ENCODE peak calls at places on chromosomes 16 and 17, in five cellular contexts. One of them, this sample, is unnamed.

GRCh38 chr16:67170168-67170947 is at the start of gene NOL3:
- DNase-seq in WTC11: peak; percentile 82
- DNase-seq in GM10248: peak; percentile 83
- DNase-seq in fibroblast of pulmonary artery: peak; percentile 86
- DNase-seq in stomach: peak; percentile 84
- DNase-seq in this sample: peak; percentile 86

GRCh38 chr16:84660973-84661372 is 12.7 kb downstream of the KLHL36 start:
- DNase-seq in WTC11: no peak
- DNase-seq in GM10248: no peak
- DNase-seq in fibroblast of pulmonary artery: peak; percentile 60
- DNase-seq in stomach: no peak
- DNase-seq in this sample: no peak

GRCh38 chr16:53091508-53092211 is 36.9 kb downstream of the CHD9 start:
- DNase-seq in WTC11: peak; percentile 57
- DNase-seq in GM10248: peak; percentile 62
- DNase-seq in fibroblast of pulmonary artery: peak; percentile 92
- DNase-seq in stomach: peak; percentile 27
- DNase-seq in this sample: peak; percentile 53

GRCh38 chr17:55416470-55417052 is 5.1 kb downstream of the MMD start:
- DNase-seq in WTC11: no peak
- DNase-seq in GM10248: no peak
- DNase-seq in fibroblast of pulmonary artery: peak; percentile 81
- DNase-seq in stomach: no peak
- DNase-seq in this sample: no peak

GRCh38 chr16:15477802-15478201 is 43.4 kb downstream of the BMERB1 start:
- DNase-seq in WTC11: no peak
- DNase-seq in GM10248: no peak
- DNase-seq in fibroblast of pulmonary artery: no peak
- DNase-seq in stomach: no peak
- DNase-seq in this sample: no peak

GRCh38 chr17:58184308-58184985 is 8.1 kb upstream of the EPX start:
- DNase-seq in WTC11: peak; percentile 40
- DNase-seq in GM10248: no peak
- DNase-seq in fibroblast of pulmonary artery: peak; percentile 55
- DNase-seq in stomach: no peak
- DNase-seq in this sample: no peak

GRCh38 chr16:89402962-89403361 is 87.4 kb downstream of the ANKRD11 start:
- DNase-seq in WTC11: no peak
- DNase-seq in GM10248: no peak
- DNase-seq in fibroblast of pulmonary artery: no peak
- DNase-seq in stomach: no peak
- DNase-seq in this sample: no peak

GRCh38 chr17:2337811-2338657 is 733 bp downstream of the SGSM2 start:
- DNase-seq in WTC11: peak; percentile 63
- DNase-seq in GM10248: peak; percentile 73
- DNase-seq in fibroblast of pulmonary artery: peak; percentile 54
- DNase-seq in stomach: peak; percentile 79
- DNase-seq in this sample: peak; percentile 82

GRCh38 chr17:58932956-58933355 is 173.7 kb downstream of the TRIM37 start:
- DNase-seq in WTC11: no peak
- DNase-seq in GM10248: no peak
- DNase-seq in fibroblast of pulmonary artery: no peak
- DNase-seq in stomach: no peak
- DNase-seq in this sample: no peak

GRCh38 chr17:63278731-63279442 is 167.2 kb downstream of the CYB561 start:
- DNase-seq in WTC11: no peak
- DNase-seq in GM10248: no peak
- DNase-seq in fibroblast of pulmonary artery: no peak
- DNase-seq in stomach: no peak
- DNase-seq in this sample: no peak

GRCh38 chr17:17987901-17988300 is 15.2 kb downstream of the DRC3 start:
- DNase-seq in WTC11: no peak
- DNase-seq in GM10248: no peak
- DNase-seq in fibroblast of pulmonary artery: no peak
- DNase-seq in stomach: no peak
- DNase-seq in this sample: no peak

GRCh38 chr16:50102046-50102756 is 36.4 kb downstream of the HEATR3 start:
- DNase-seq in WTC11: no peak
- DNase-seq in GM10248: peak; percentile 50
- DNase-seq in fibroblast of pulmonary artery: peak; percentile 21
- DNase-seq in stomach: no peak
- DNase-seq in this sample: peak; percentile 30

GRCh38 chr17:34570491-34570890 is 8.9 kb upstream of the TMEM132E start:
- DNase-seq in WTC11: no peak
- DNase-seq in GM10248: no peak
- DNase-seq in fibroblast of pulmonary artery: no peak
- DNase-seq in stomach: no peak
- DNase-seq in this sample: no peak

GRCh38 chr16:63530208-63530607 is 1494.0 kb upstream of the CDH8 start:
- DNase-seq in WTC11: no peak
- DNase-seq in GM10248: no peak
- DNase-seq in fibroblast of pulmonary artery: peak; percentile 27
- DNase-seq in stomach: no peak
- DNase-seq in this sample: no peak

GRCh38 chr16:73071131-73071940 is 23.4 kb upstream of the ZFHX3 start:
- DNase-seq in WTC11: peak; percentile 71
- DNase-seq in GM10248: no peak
- DNase-seq in fibroblast of pulmonary artery: peak; percentile 57
- DNase-seq in stomach: peak; percentile 59
- DNase-seq in this sample: no peak

GRCh38 chr16:61654962-61655361 is 381.3 kb downstream of the CDH8 start:
- DNase-seq in WTC11: no peak
- DNase-seq in GM10248: no peak
- DNase-seq in fibroblast of pulmonary artery: no peak
- DNase-seq in stomach: no peak
- DNase-seq in this sample: no peak

GRCh38 chr16:85114909-85115567 is 2.8 kb upstream of the CIBAR2 start:
- DNase-seq in WTC11: peak; percentile 99
- DNase-seq in GM10248: peak; percentile 93
- DNase-seq in fibroblast of pulmonary artery: peak; percentile 84
- DNase-seq in stomach: peak; percentile 91
- DNase-seq in this sample: peak; percentile 95

GRCh38 chr17:34390649-34391048 is 27.6 kb upstream of the CCL1 start:
- DNase-seq in WTC11: no peak
- DNase-seq in GM10248: no peak
- DNase-seq in fibroblast of pulmonary artery: no peak
- DNase-seq in stomach: no peak
- DNase-seq in this sample: no peak

GRCh38 chr16:57756424-57757325 is 21.1 kb downstream of the KATNB1 start:
- DNase-seq in WTC11: no peak
- DNase-seq in GM10248: no peak
- DNase-seq in fibroblast of pulmonary artery: no peak
- DNase-seq in stomach: no peak
- DNase-seq in this sample: no peak

GRCh38 chr16:27235055-27235937 is 32.0 kb downstream of the KDM8 start:
- DNase-seq in WTC11: peak; percentile 46
- DNase-seq in GM10248: peak; percentile 68
- DNase-seq in fibroblast of pulmonary artery: peak; percentile 97
- DNase-seq in stomach: peak; percentile 76
- DNase-seq in this sample: peak; percentile 67

GRCh38 chr16:6105115-6105514 is 1007.5 kb upstream of the EEF2KMT start:
- DNase-seq in WTC11: no peak
- DNase-seq in GM10248: no peak
- DNase-seq in fibroblast of pulmonary artery: no peak
- DNase-seq in stomach: no peak
- DNase-seq in this sample: no peak

GRCh38 chr16:68077866-68078725 is 7.1 kb upstream of the NFATC3 start:
- DNase-seq in WTC11: no peak
- DNase-seq in GM10248: no peak
- DNase-seq in fibroblast of pulmonary artery: no peak
- DNase-seq in stomach: no peak
- DNase-seq in this sample: no peak

GRCh38 chr16:84465154-84465553 is 39.3 kb downstream of the MEAK7 start:
- DNase-seq in WTC11: no peak
- DNase-seq in GM10248: no peak
- DNase-seq in fibroblast of pulmonary artery: no peak
- DNase-seq in stomach: peak; percentile 25
- DNase-seq in this sample: no peak

GRCh38 chr16:88940196-88941050 is 36.6 kb downstream of the CBFA2T3 start:
- DNase-seq in WTC11: peak; percentile 44
- DNase-seq in GM10248: peak; percentile 64
- DNase-seq in fibroblast of pulmonary artery: no peak
- DNase-seq in stomach: no peak
- DNase-seq in this sample: peak; percentile 79

GRCh38 chr17:39151680-39152058 is 232 bp upstream of the PLXDC1 start:
- DNase-seq in WTC11: peak; percentile 18
- DNase-seq in GM10248: no peak
- DNase-seq in fibroblast of pulmonary artery: no peak
- DNase-seq in stomach: no peak
- DNase-seq in this sample: no peak

GRCh38 chr16:70766176-70766575 is 34.8 kb downstream of the VAC14 start:
- DNase-seq in WTC11: no peak
- DNase-seq in GM10248: no peak
- DNase-seq in fibroblast of pulmonary artery: no peak
- DNase-seq in stomach: no peak
- DNase-seq in this sample: no peak

GRCh38 chr17:1796800-1797199 is 32.9 kb downstream of the SMYD4 start:
- DNase-seq in WTC11: no peak
- DNase-seq in GM10248: no peak
- DNase-seq in fibroblast of pulmonary artery: peak; percentile 34
- DNase-seq in stomach: no peak
- DNase-seq in this sample: no peak

GRCh38 chr16:12431547-12431946 is 372.1 kb downstream of the CPPED1 start:
- DNase-seq in WTC11: no peak
- DNase-seq in GM10248: no peak
- DNase-seq in fibroblast of pulmonary artery: no peak
- DNase-seq in stomach: no peak
- DNase-seq in this sample: no peak

GRCh38 chr17:18946536-18946935 is 5.4 kb upstream of the SLC5A10 start:
- DNase-seq in WTC11: no peak
- DNase-seq in GM10248: no peak
- DNase-seq in fibroblast of pulmonary artery: no peak
- DNase-seq in stomach: no peak
- DNase-seq in this sample: no peak

GRCh38 chr17:1045456-1045855 is 48.5 kb downstream of the TIMM22 start:
- DNase-seq in WTC11: no peak
- DNase-seq in GM10248: no peak
- DNase-seq in fibroblast of pulmonary artery: no peak
- DNase-seq in stomach: no peak
- DNase-seq in this sample: no peak

GRCh38 chr17:42563543-42563942 is 1.6 kb downstream of the COASY start:
- DNase-seq in WTC11: no peak
- DNase-seq in GM10248: no peak
- DNase-seq in fibroblast of pulmonary artery: no peak
- DNase-seq in stomach: peak; percentile 80
- DNase-seq in this sample: no peak

GRCh38 chr17:65155622-65156021 is 18.5 kb downstream of the RGS9 start:
- DNase-seq in WTC11: no peak
- DNase-seq in GM10248: peak; percentile 62
- DNase-seq in fibroblast of pulmonary artery: no peak
- DNase-seq in stomach: no peak
- DNase-seq in this sample: no peak

GRCh38 chr17:6712854-6713129 is 377 bp downstream of the SLC13A5 start:
- DNase-seq in WTC11: no peak
- DNase-seq in GM10248: no peak
- DNase-seq in fibroblast of pulmonary artery: no peak
- DNase-seq in stomach: no peak
- DNase-seq in this sample: no peak

GRCh38 chr17:74010903-74011302 is 192.6 kb upstream of the RPL38 start:
- DNase-seq in WTC11: no peak
- DNase-seq in GM10248: no peak
- DNase-seq in fibroblast of pulmonary artery: no peak
- DNase-seq in stomach: no peak
- DNase-seq in this sample: no peak
- TF ChIP-seq CTCF in WTC11: no peak
- TF ChIP-seq CTCF in GM10248: no peak
- TF ChIP-seq CTCF in fibroblast of pulmonary artery: no peak
- TF ChIP-seq CTCF in stomach: no peak
- TF ChIP-seq CTCF in this sample: no peak

GRCh38 chr17:7856840-7857723 is at the start of gene NAA38:
- DNase-seq in WTC11: peak; percentile 96
- DNase-seq in GM10248: peak; percentile 93
- DNase-seq in fibroblast of pulmonary artery: peak; percentile 100
- DNase-seq in stomach: peak; percentile 96
- DNase-seq in this sample: peak; percentile 95
- TF ChIP-seq CTCF in WTC11: no peak
- TF ChIP-seq CTCF in GM10248: peak; percentile 72
- TF ChIP-seq CTCF in fibroblast of pulmonary artery: peak; percentile 37
- TF ChIP-seq CTCF in stomach: no peak
- TF ChIP-seq CTCF in this sample: peak; percentile 60

GRCh38 chr16:13510425-13511151 is 409.4 kb upstream of the ERCC4 start:
- DNase-seq in WTC11: no peak
- DNase-seq in GM10248: no peak
- DNase-seq in fibroblast of pulmonary artery: no peak
- DNase-seq in stomach: no peak
- DNase-seq in this sample: no peak
- TF ChIP-seq CTCF in WTC11: peak; percentile 39
- TF ChIP-seq CTCF in GM10248: no peak
- TF ChIP-seq CTCF in fibroblast of pulmonary artery: no peak
- TF ChIP-seq CTCF in stomach: no peak
- TF ChIP-seq CTCF in this sample: no peak

GRCh38 chr16:19524866-19525723 is 1.4 kb downstream of the CCP110 start:
- DNase-seq in WTC11: no peak
- DNase-seq in GM10248: peak; percentile 13
- DNase-seq in fibroblast of pulmonary artery: no peak
- DNase-seq in stomach: no peak
- DNase-seq in this sample: peak; percentile 42

GRCh38 chr16:19522369-19523159 is 666 bp upstream of the GDE1 start:
- DNase-seq in WTC11: no peak
- DNase-seq in GM10248: no peak
- DNase-seq in fibroblast of pulmonary artery: no peak
- DNase-seq in stomach: no peak
- DNase-seq in this sample: no peak

GRCh38 chr16:19523184-19523558 is 571 bp upstream of the CCP110 start:
- DNase-seq in WTC11: no peak
- DNase-seq in GM10248: no peak
- DNase-seq in fibroblast of pulmonary artery: no peak
- DNase-seq in stomach: no peak
- DNase-seq in this sample: no peak

GRCh38 chr16:19524356-19524865 is 669 bp downstream of the CCP110 start:
- DNase-seq in WTC11: no peak
- DNase-seq in GM10248: peak; percentile 20
- DNase-seq in fibroblast of pulmonary artery: no peak
- DNase-seq in stomach: no peak
- DNase-seq in this sample: peak; percentile 38

DNA sequence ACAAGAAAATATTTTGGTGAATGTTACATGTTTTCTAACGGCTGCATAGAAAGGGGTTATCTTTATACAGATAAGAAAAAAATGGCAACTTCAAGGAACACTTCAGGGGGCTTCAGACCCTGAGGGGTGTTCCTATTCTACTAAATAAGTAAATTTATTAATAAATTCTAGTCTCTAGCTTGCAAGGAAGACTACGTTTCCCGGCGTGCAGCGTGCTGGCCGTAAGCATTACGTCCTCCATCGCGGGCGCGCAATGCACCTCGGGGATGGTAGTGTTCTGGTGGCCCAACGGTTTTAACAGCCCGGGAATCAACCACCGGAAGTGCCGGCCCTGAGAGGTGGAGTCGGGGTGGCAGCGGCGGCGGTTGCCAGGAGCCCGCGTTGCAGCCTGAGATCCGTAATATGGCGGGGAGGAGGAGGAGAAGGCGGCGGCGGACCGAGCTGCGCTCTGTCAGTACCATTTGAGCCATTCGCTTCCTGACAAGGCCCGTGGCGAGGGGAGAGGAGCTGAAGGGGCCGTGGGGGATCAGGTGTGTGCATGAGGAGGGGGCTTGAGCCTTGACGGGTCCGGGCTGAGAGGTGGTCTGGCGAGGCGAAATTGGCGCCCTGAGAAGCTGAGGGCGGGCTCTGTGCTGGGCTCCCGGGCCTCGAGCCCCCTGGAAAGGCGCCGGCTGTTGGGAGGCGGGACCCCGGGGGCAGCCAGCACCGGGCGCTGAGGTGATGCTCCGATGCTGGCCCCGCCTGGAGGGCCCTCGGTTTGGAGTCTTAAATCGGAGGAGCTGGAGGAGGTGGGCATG is at the start of gene CCP110:
- DNase-seq in WTC11: peak; percentile 96
- DNase-seq in GM10248: peak; percentile 93
- DNase-seq in fibroblast of pulmonary artery: peak; percentile 97
- DNase-seq in stomach: peak; percentile 98
- DNase-seq in this sample: peak; percentile 93
- TF ChIP-seq CTCF in WTC11: no peak
- TF ChIP-seq CTCF in GM10248: no peak
- TF ChIP-seq CTCF in fibroblast of pulmonary artery: no peak
- TF ChIP-seq CTCF in stomach: no peak
- TF ChIP-seq CTCF in this sample: no peak